ENCODE peak calls at places on chromosomes 16 and 17, in eight cellular contexts. One of them, this sample, is unnamed.

GRCh38 chr17:58277107-58277506 is 3.6 kb downstream of the MPO start:
- DNase-seq in mesendoderm: peak; percentile 29
- DNase-seq in thoracic aorta: no peak
- DNase-seq in astrocyte: no peak
- DNase-seq in sigmoid colon: no peak
- DNase-seq in foreskin keratinocyte: no peak
- DNase-seq in breast epithelium: no peak
- DNase-seq in upper lobe of right lung: no peak
- DNase-seq in this sample: peak; percentile 22

GRCh38 chr17:22305356-22306071 is 613.2 kb downstream of the KCNJ18 start:
- DNase-seq in breast epithelium: no peak
- DNase-seq in foreskin keratinocyte: no peak
- DNase-seq in mesendoderm: no peak
- DNase-seq in astrocyte: no peak
- DNase-seq in sigmoid colon: no peak
- DNase-seq in thoracic aorta: no peak
- DNase-seq in upper lobe of right lung: no peak
- DNase-seq in this sample: no peak

GRCh38 chr17:37430051-37430591 is 23.4 kb downstream of the TADA2A start:
- DNase-seq in astrocyte: peak; percentile 62
- DNase-seq in upper lobe of right lung: no peak
- DNase-seq in mesendoderm: peak; percentile 35
- DNase-seq in foreskin keratinocyte: peak; percentile 82
- DNase-seq in sigmoid colon: no peak
- DNase-seq in breast epithelium: no peak
- DNase-seq in thoracic aorta: no peak
- DNase-seq in this sample: no peak

GRCh38 chr17:32498362-32498761 is 11.6 kb downstream of the CDK5R1 start:
- DNase-seq in foreskin keratinocyte: no peak
- DNase-seq in upper lobe of right lung: peak; percentile 32
- DNase-seq in thoracic aorta: no peak
- DNase-seq in astrocyte: no peak
- DNase-seq in sigmoid colon: peak; percentile 55
- DNase-seq in breast epithelium: no peak
- DNase-seq in mesendoderm: peak; percentile 46
- DNase-seq in this sample: no peak

GRCh38 chr16:48365601-48366164 is 19.5 kb downstream of the SIAH1 start:
- DNase-seq in breast epithelium: peak; percentile 88
- DNase-seq in mesendoderm: peak; percentile 97
- DNase-seq in astrocyte: peak; percentile 74
- DNase-seq in thoracic aorta: peak; percentile 45
- DNase-seq in sigmoid colon: peak; percentile 94
- DNase-seq in upper lobe of right lung: peak; percentile 96
- DNase-seq in foreskin keratinocyte: no peak
- DNase-seq in this sample: peak; percentile 68

GRCh38 chr17:14330492-14330920 is 29.6 kb downstream of the HS3ST3B1 start:
- DNase-seq in thoracic aorta: no peak
- DNase-seq in sigmoid colon: no peak
- DNase-seq in astrocyte: peak; percentile 38
- DNase-seq in breast epithelium: no peak
- DNase-seq in mesendoderm: peak; percentile 57
- DNase-seq in upper lobe of right lung: no peak
- DNase-seq in foreskin keratinocyte: no peak
- DNase-seq in this sample: no peak

GRCh38 chr17:60102632-60103047 is 23.9 kb upstream of the HEATR6 start:
- DNase-seq in breast epithelium: no peak
- DNase-seq in astrocyte: peak; percentile 52
- DNase-seq in mesendoderm: no peak
- DNase-seq in thoracic aorta: no peak
- DNase-seq in upper lobe of right lung: peak; percentile 73
- DNase-seq in sigmoid colon: no peak
- DNase-seq in foreskin keratinocyte: no peak
- DNase-seq in this sample: no peak

GRCh38 chr17:48907713-48908046 is 527 bp upstream of the UBE2Z start:
- DNase-seq in foreskin keratinocyte: no peak
- DNase-seq in sigmoid colon: no peak
- DNase-seq in upper lobe of right lung: no peak
- DNase-seq in thoracic aorta: no peak
- DNase-seq in mesendoderm: peak; percentile 85
- DNase-seq in breast epithelium: no peak
- DNase-seq in astrocyte: peak; percentile 53
- DNase-seq in this sample: no peak

GRCh38 chr17:69945698-69946185 is 129.3 kb upstream of the KCNJ16 start:
- DNase-seq in thoracic aorta: no peak
- DNase-seq in foreskin keratinocyte: no peak
- DNase-seq in sigmoid colon: no peak
- DNase-seq in astrocyte: peak; percentile 55
- DNase-seq in upper lobe of right lung: no peak
- DNase-seq in mesendoderm: no peak
- DNase-seq in breast epithelium: no peak
- DNase-seq in this sample: no peak

GRCh38 chr16:77403732-77404131 is 31.1 kb downstream of the ADAMTS18 start:
- DNase-seq in foreskin keratinocyte: no peak
- DNase-seq in mesendoderm: no peak
- DNase-seq in breast epithelium: no peak
- DNase-seq in sigmoid colon: no peak
- DNase-seq in astrocyte: no peak
- DNase-seq in upper lobe of right lung: no peak
- DNase-seq in thoracic aorta: no peak
- DNase-seq in this sample: no peak

GRCh38 chr17:74235040-74235581 is 21.7 kb downstream of the TTYH2 start:
- DNase-seq in thoracic aorta: no peak
- DNase-seq in breast epithelium: no peak
- DNase-seq in upper lobe of right lung: no peak
- DNase-seq in foreskin keratinocyte: no peak
- DNase-seq in astrocyte: no peak
- DNase-seq in sigmoid colon: no peak
- DNase-seq in mesendoderm: no peak
- DNase-seq in this sample: no peak

GRCh38 chr16:2147981-2148671 is at the start of gene RAB26:
- DNase-seq in thoracic aorta: no peak
- DNase-seq in breast epithelium: peak; percentile 94
- DNase-seq in foreskin keratinocyte: no peak
- DNase-seq in mesendoderm: peak; percentile 86
- DNase-seq in upper lobe of right lung: peak; percentile 93
- DNase-seq in sigmoid colon: peak; percentile 93
- DNase-seq in astrocyte: no peak
- DNase-seq in this sample: peak; percentile 43

GRCh38 chr17:47694018-47694817 is at the start of gene TBKBP1:
- DNase-seq in thoracic aorta: no peak
- DNase-seq in astrocyte: peak; percentile 29
- DNase-seq in mesendoderm: peak; percentile 94
- DNase-seq in upper lobe of right lung: peak; percentile 77
- DNase-seq in breast epithelium: no peak
- DNase-seq in sigmoid colon: peak; percentile 79
- DNase-seq in foreskin keratinocyte: no peak
- DNase-seq in this sample: peak; percentile 51

GRCh38 chr16:14202697-14203096 is 131.6 kb downstream of the MRTFB start:
- DNase-seq in astrocyte: peak; percentile 21
- DNase-seq in foreskin keratinocyte: no peak
- DNase-seq in mesendoderm: peak; percentile 31
- DNase-seq in breast epithelium: no peak
- DNase-seq in thoracic aorta: no peak
- DNase-seq in sigmoid colon: no peak
- DNase-seq in upper lobe of right lung: no peak
- DNase-seq in this sample: peak; percentile 18

GRCh38 chr17:20096430-20096829 is 87.3 kb downstream of the SPECC1 start:
- DNase-seq in upper lobe of right lung: no peak
- DNase-seq in astrocyte: no peak
- DNase-seq in sigmoid colon: no peak
- DNase-seq in breast epithelium: no peak
- DNase-seq in foreskin keratinocyte: no peak
- DNase-seq in thoracic aorta: no peak
- DNase-seq in mesendoderm: no peak
- DNase-seq in this sample: no peak

GRCh38 chr16:67871256-67871655 is 1.6 kb upstream of the EDC4 start:
- DNase-seq in astrocyte: no peak
- DNase-seq in thoracic aorta: no peak
- DNase-seq in upper lobe of right lung: no peak
- DNase-seq in foreskin keratinocyte: no peak
- DNase-seq in breast epithelium: no peak
- DNase-seq in sigmoid colon: no peak
- DNase-seq in mesendoderm: no peak
- DNase-seq in this sample: no peak

DNA sequence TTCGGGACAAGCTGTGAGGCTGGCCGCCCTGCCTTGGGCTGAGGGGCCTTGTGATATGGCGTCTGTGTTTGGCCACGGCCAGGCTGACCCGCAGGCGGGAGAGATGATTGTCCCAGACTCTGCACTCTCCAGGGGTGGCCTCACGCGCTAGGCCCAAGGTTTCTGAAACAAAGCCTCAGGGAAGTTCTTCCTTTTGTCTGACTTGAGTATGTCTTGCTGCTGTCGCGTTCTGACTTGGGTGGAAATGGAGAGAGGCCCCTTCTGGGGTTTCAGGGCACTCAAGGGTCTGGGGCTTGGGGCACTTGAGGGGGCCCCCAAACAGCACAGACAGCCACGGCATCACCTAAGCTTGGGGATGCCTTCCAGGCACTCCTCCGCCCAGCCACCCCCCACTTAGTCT is 3.8 kb upstream of the METRN start:
- DNase-seq in foreskin keratinocyte: no peak
- DNase-seq in upper lobe of right lung: no peak
- DNase-seq in mesendoderm: no peak
- DNase-seq in thoracic aorta: no peak
- DNase-seq in breast epithelium: no peak
- DNase-seq in astrocyte: no peak
- DNase-seq in sigmoid colon: no peak
- DNase-seq in this sample: no peak
- H3K27ac ChIP-seq in foreskin keratinocyte: no peak overlapping the region
- H3K27ac ChIP-seq in upper lobe of right lung: no peak overlapping the region
- H3K27ac ChIP-seq in mesendoderm: no peak overlapping the region
- H3K27ac ChIP-seq in thoracic aorta: no peak overlapping the region
- H3K27ac ChIP-seq in breast epithelium: no peak overlapping the region
- H3K27ac ChIP-seq in astrocyte: no peak overlapping the region
- H3K27ac ChIP-seq in sigmoid colon: no peak overlapping the region
- H3K27ac ChIP-seq in this sample: no peak overlapping the region

DNA sequence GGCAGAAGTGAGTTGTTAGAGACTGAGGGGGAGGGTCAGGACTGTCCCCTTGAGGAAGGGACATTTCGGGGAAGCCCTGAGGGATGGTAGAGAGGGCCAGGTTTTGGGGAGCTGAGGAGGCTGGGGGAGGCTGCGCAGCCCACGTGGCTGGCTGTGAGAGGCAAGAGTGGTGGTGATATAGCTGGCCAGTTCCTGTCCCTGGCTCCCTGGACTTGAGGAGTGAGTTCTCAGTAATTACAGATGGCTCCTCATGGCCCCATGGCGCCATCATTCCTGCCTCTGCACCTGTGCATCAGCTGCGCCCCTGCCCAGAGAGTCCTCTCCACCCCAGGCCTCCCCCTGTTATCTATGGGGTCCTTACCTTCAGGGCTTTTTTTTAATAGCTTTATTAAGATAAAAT is 30.3 kb downstream of the MPRIP start:
- DNase-seq in upper lobe of right lung: peak; percentile 15
- DNase-seq in foreskin keratinocyte: no peak
- DNase-seq in breast epithelium: peak; percentile 31
- DNase-seq in sigmoid colon: peak; percentile 30
- DNase-seq in mesendoderm: no peak
- DNase-seq in thoracic aorta: no peak
- DNase-seq in astrocyte: no peak
- DNase-seq in this sample: no peak
- H3K4me1 ChIP-seq in upper lobe of right lung: peaks cover 39% of the 10 kb centered on the region
- H3K4me1 ChIP-seq in foreskin keratinocyte: peaks cover 26% of the 10 kb centered on the region
- H3K4me1 ChIP-seq in breast epithelium: peaks cover 5% of the 10 kb centered on the region
- H3K4me1 ChIP-seq in sigmoid colon: peaks cover 67% of the 10 kb centered on the region
- H3K4me1 ChIP-seq in mesendoderm: no peaks in the 10 kb centered on the region
- H3K4me1 ChIP-seq in thoracic aorta: peaks cover 51% of the 10 kb centered on the region
- H3K4me1 ChIP-seq in astrocyte: peaks cover 29% of the 10 kb centered on the region
- H3K4me1 ChIP-seq in this sample: peaks cover 5% of the 10 kb centered on the region

GRCh38 chr17:10053976-10054551 is 144.3 kb downstream of the GAS7 start:
- DNase-seq in sigmoid colon: no peak
- DNase-seq in breast epithelium: no peak
- DNase-seq in upper lobe of right lung: no peak
- DNase-seq in mesendoderm: no peak
- DNase-seq in foreskin keratinocyte: no peak
- DNase-seq in thoracic aorta: no peak
- DNase-seq in astrocyte: no peak
- DNase-seq in this sample: no peak
- H3K27ac ChIP-seq in sigmoid colon: peak overlapping the region; percentile 65
- H3K27ac ChIP-seq in breast epithelium: peak overlapping the region; percentile 46
- H3K27ac ChIP-seq in upper lobe of right lung: no peak overlapping the region
- H3K27ac ChIP-seq in mesendoderm: no peak overlapping the region
- H3K27ac ChIP-seq in foreskin keratinocyte: no peak overlapping the region
- H3K27ac ChIP-seq in thoracic aorta: no peak overlapping the region
- H3K27ac ChIP-seq in astrocyte: no peak overlapping the region
- H3K27ac ChIP-seq in this sample: no peak overlapping the region

GRCh38 chr17:45229681-45230409 is 8.2 kb downstream of the FMNL1 start:
- DNase-seq in astrocyte: no peak
- DNase-seq in thoracic aorta: no peak
- DNase-seq in upper lobe of right lung: no peak
- DNase-seq in sigmoid colon: no peak
- DNase-seq in breast epithelium: no peak
- DNase-seq in mesendoderm: peak; percentile 37
- DNase-seq in foreskin keratinocyte: no peak
- DNase-seq in this sample: no peak

GRCh38 chr17:45232514-45233422 is 11.1 kb downstream of the FMNL1 start:
- DNase-seq in sigmoid colon: no peak
- DNase-seq in foreskin keratinocyte: no peak
- DNase-seq in breast epithelium: no peak
- DNase-seq in upper lobe of right lung: no peak
- DNase-seq in astrocyte: no peak
- DNase-seq in thoracic aorta: no peak
- DNase-seq in mesendoderm: no peak
- DNase-seq in this sample: no peak

GRCh38 chr17:45231481-45232116 is 9.9 kb downstream of the FMNL1 start:
- DNase-seq in foreskin keratinocyte: no peak
- DNase-seq in mesendoderm: peak; percentile 54
- DNase-seq in breast epithelium: no peak
- DNase-seq in sigmoid colon: peak; percentile 66
- DNase-seq in astrocyte: no peak
- DNase-seq in upper lobe of right lung: no peak
- DNase-seq in thoracic aorta: no peak
- DNase-seq in this sample: no peak

GRCh38 chr17:45230410-45230786 is 8.7 kb downstream of the FMNL1 start:
- DNase-seq in upper lobe of right lung: no peak
- DNase-seq in thoracic aorta: no peak
- DNase-seq in foreskin keratinocyte: no peak
- DNase-seq in astrocyte: no peak
- DNase-seq in breast epithelium: no peak
- DNase-seq in mesendoderm: no peak
- DNase-seq in sigmoid colon: no peak
- DNase-seq in this sample: no peak

DNA sequence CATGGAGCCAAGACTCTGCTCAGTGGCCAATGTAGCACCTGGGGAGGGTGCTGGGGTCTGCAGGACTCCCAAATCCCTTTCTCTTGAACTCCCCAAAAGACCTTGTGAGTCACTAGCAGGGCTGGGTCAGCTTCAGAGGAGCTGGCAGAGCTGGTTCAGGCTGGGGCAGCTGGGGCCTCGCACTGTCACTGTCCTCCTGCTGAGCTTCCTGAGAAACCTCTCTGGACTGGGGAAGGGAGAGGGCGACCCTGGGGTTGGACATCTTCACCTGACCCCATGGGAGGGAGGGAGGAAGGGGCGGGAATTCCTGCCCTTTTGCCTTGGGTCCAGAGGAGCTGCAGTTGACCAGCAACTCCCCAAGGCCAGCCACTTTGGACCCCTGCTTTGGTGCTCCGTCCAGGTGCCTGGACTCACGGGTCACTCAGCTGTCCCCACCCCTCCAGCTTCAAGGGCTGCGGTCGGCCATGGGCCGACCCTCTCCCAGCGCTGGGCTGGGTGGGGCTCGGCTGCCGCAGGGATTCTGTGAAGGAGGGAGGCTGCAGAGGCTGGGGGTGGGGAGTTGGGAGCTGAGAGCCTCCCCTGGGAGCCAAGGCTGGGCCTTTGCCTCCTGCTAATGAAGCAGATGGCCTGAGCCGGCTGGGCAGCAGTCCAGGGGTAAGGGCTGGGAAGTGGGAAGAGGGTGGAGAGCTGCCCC is 9.2 kb downstream of the FMNL1 start:
- DNase-seq in mesendoderm: no peak
- DNase-seq in thoracic aorta: no peak
- DNase-seq in sigmoid colon: peak; percentile 68
- DNase-seq in upper lobe of right lung: no peak
- DNase-seq in breast epithelium: no peak
- DNase-seq in foreskin keratinocyte: no peak
- DNase-seq in astrocyte: no peak
- DNase-seq in this sample: no peak
- H3K4me1 ChIP-seq in mesendoderm: peaks cover 2% of the 10 kb centered on the region
- H3K4me1 ChIP-seq in thoracic aorta: peaks cover 5% of the 10 kb centered on the region
- H3K4me1 ChIP-seq in sigmoid colon: peaks cover 21% of the 10 kb centered on the region
- H3K4me1 ChIP-seq in upper lobe of right lung: peaks cover 39% of the 10 kb centered on the region
- H3K4me1 ChIP-seq in breast epithelium: peaks cover 4% of the 10 kb centered on the region
- H3K4me1 ChIP-seq in foreskin keratinocyte: no peaks in the 10 kb centered on the region
- H3K4me1 ChIP-seq in astrocyte: peaks cover 17% of the 10 kb centered on the region
- H3K4me1 ChIP-seq in this sample: peaks cover 95% of the 10 kb centered on the region

This sample was measured in CD4-positive, CD25-positive, alpha-beta regulatory T cell.